ENCODE peak calls at places on chromosomes 13 and 19, in seven cellular contexts. Y is omental fat pad, X is H9, P is T-helper 2 cell, C is cardiac fibroblast, R is cardiac muscle cell, B is tibial nerve. G is an unnamed sample.
A peak's percentile ranks its signal among the peaks of the same experiment; 100 is the strongest.

GRCh38 chr19:42693760-42694350 is 46.4 kb downstream of the PSG3 start:
- DNase-seq in B (no peak), P (no peak), X (no peak), R (no peak), C (peak; percentile 65), Y (no peak), G (peak; percentile 83)

GRCh38 chr13:49936943-49937273 is 768 bp upstream of the SPRYD7 start:
- DNase-seq in X (peak; percentile 29), R (no peak), C (no peak), P (no peak), B (no peak), Y (no peak), G (peak; percentile 18)

GRCh38 chr19:41353466-41354342 is at the start of gene TGFB1:
- DNase-seq in X (peak; percentile 75), Y (peak; percentile 64), R (peak; percentile 77), B (peak; percentile 72), P (peak; percentile 95), C (peak; percentile 88), G (peak; percentile 99)

GRCh38 chr19:29289020-29289419 is 76.1 kb upstream of the UQCRFS1 start:
- DNase-seq in R (no peak), P (no peak), Y (no peak), B (no peak), C (no peak), X (no peak), G (no peak)

GRCh38 chr13:100334209-100334608 is 245.3 kb downstream of the PCCA start:
- DNase-seq in B (no peak), P (peak; percentile 51), Y (no peak), X (no peak), C (no peak), R (no peak), G (no peak)

GRCh38 chr13:38763446-38764381 is 76.8 kb downstream of the FREM2 start:
- DNase-seq in B (no peak), Y (no peak), P (peak; percentile 7), C (peak; percentile 56), X (peak; percentile 37), R (peak; percentile 70), G (peak; percentile 57)

GRCh38 chr19:50568321-50569022 is at the start of gene LRRC4B:
- DNase-seq in B (no peak), C (no peak), P (no peak), Y (no peak), R (peak; percentile 66), X (peak; percentile 68), G (no peak)

GRCh38 chr13:23778879-23779278 is 110.3 kb downstream of the MIPEP start:
- DNase-seq in X (no peak), Y (no peak), C (peak; percentile 90), P (no peak), B (no peak), R (no peak), G (peak; percentile 29)

GRCh38 chr19:37095859-37096258 is 17.6 kb downstream of the ZNF420 start:
- DNase-seq in Y (no peak), B (no peak), R (no peak), X (no peak), P (no peak), C (no peak), G (no peak)

GRCh38 chr19:46068345-46069258 is 27.8 kb upstream of the IGFL4 start:
- DNase-seq in X (no peak), Y (no peak), R (no peak), C (peak; percentile 93), P (no peak), B (no peak), G (peak; percentile 79)

GRCh38 chr19:29878973-29879654 is 62.9 kb upstream of the URI1 start:
- DNase-seq in C (peak; percentile 43), X (peak; percentile 67), B (no peak), P (no peak), R (peak; percentile 41), Y (no peak), G (peak; percentile 44)